ENCODE peak calls at places on chromosomes 16 and 17, in eight cellular contexts. S, R, V, Q, Z, A, N and B are unnamed samples.
A peak's percentile ranks its signal among the peaks of the same experiment; 100 is the strongest.

GRCh38 chr17:82611140-82612058 is 36.8 kb downstream of the WDR45B start:
- DNase-seq in Q (no peak), V (peak; percentile 41), R (no peak), A (peak; percentile 53), S (peak; percentile 50), Z (peak; percentile 15), N (no peak), B (no peak)

GRCh38 chr16:58082381-58082780 is 46.8 kb downstream of the CFAP20 start:
- DNase-seq in V (no peak), A (no peak), R (no peak), S (no peak), N (no peak), Z (no peak), Q (no peak), B (no peak)

GRCh38 chr17:31687505-31688126 is 171.4 kb downstream of the COPRS start:
- DNase-seq in V (no peak), R (no peak), S (no peak), Q (no peak), N (no peak), Z (no peak), A (no peak), B (no peak)

GRCh38 chr16:30748634-30749445 is 615 bp downstream of the PHKG2 start:
- DNase-seq in V (no peak), S (peak; percentile 35), R (peak; percentile 34), A (peak; percentile 47), Z (peak; percentile 60), Q (peak; percentile 33), N (no peak), B (peak; percentile 74)

GRCh38 chr17:49450181-49450580 is 35.5 kb upstream of the PHB1 start:
- DNase-seq in A (no peak), S (no peak), Z (no peak), R (no peak), Q (no peak), N (no peak), V (no peak), B (no peak)

GRCh38 chr16:56781565-56781964 is 51.6 kb downstream of the NUP93 start:
- DNase-seq in S (no peak), R (peak; percentile 18), A (no peak), N (no peak), Q (no peak), V (no peak), Z (no peak), B (no peak)

GRCh38 chr16:5207001-5207523 is 109.5 kb upstream of the EEF2KMT start:
- DNase-seq in N (no peak), R (no peak), Z (no peak), A (no peak), S (no peak), V (no peak), Q (no peak), B (no peak)

GRCh38 chr17:76566613-76566943 is 19.1 kb downstream of the ST6GALNAC2 start:
- DNase-seq in N (no peak), Z (no peak), R (no peak), S (no peak), A (no peak), V (no peak), Q (no peak), B (no peak)

GRCh38 chr17:77872714-77873517 is 85.6 kb upstream of the TNRC6C start:
- DNase-seq in S (no peak), R (no peak), V (no peak), A (no peak), Q (no peak), N (no peak), Z (no peak), B (no peak)

GRCh38 chr16:57534337-57534880 is 2.0 kb downstream of the CCDC102A start:
- DNase-seq in V (no peak), A (no peak), Z (no peak), Q (no peak), N (no peak), R (no peak), S (no peak), B (no peak)